ENCODE peak calls at places on chromosomes 6 and 20, in eight cellular contexts. T is PC-9, G is breast epithelium, D is cardiac muscle cell, I is uterus, U is NT2/D1, F is adrenal gland, Z is pancreas. N is an unnamed sample. For H3K36me3 and H3K4me1, the result is how much of the 10 kb centered on the place peaks cover.

GRCh38 chr6:116726947-116727346 is 38.6 kb downstream of the FAM162B start:
- DNase-seq in T (no peak), G (no peak), D (no peak), I (no peak), U (no peak), F (no peak), Z (no peak), N (no peak)

GRCh38 chr6:39416026-39416425 is 93.5 kb upstream of the KCNK16 start:
- DNase-seq in T (no peak), G (no peak), D (no peak), I (no peak), U (no peak), F (no peak), Z (no peak), N (no peak)

GRCh38 chr6:161003336-161003735 is 11.8 kb downstream of the MAP3K4 start:
- DNase-seq in T (no peak), G (no peak), D (no peak), I (no peak), U (no peak), F (no peak), Z (no peak), N (no peak)

GRCh38 chr6:94269256-94269655 is 849.9 kb upstream of the EPHA7 start:
- DNase-seq in T (no peak), G (no peak), D (no peak), I (no peak), U (no peak), F (no peak), Z (no peak), N (no peak)

GRCh38 chr20:60528141-60528540 is 569.9 kb downstream of the CDH26 start:
- DNase-seq in T (no peak), G (no peak), D (no peak), I (no peak), U (no peak), F (no peak), Z (no peak), N (no peak)

GRCh38 chr20:57922701-57923100 is 212.9 kb upstream of the PMEPA1 start:
- DNase-seq in T (no peak), G (peak), D (no peak), I (no peak), U (no peak), F (no peak), Z (no peak), N (no peak)

GRCh38 chr6:21864211-21864610 is 270.7 kb downstream of the SOX4 start:
- DNase-seq in T (no peak), G (no peak), D (no peak), I (no peak), U (no peak), F (no peak), Z (no peak), N (no peak)

GRCh38 chr6:40390144-40390800 is 196.9 kb downstream of the LRFN2 start:
- DNase-seq in T (no peak), G (no peak), D (no peak), I (no peak), U (no peak), F (no peak), Z (no peak), N (no peak)

GRCh38 chr6:83592770-83593394 is 80.5 kb downstream of the PRSS35 start:
- DNase-seq in T (no peak), G (no peak), D (peak), I (no peak), U (peak), F (no peak), Z (no peak), N (no peak)

GRCh38 chr6:30259140-30260035 is 46.2 kb upstream of the TRIM26 start:
- DNase-seq in T (peak), G (peak), D (peak), I (peak), U (peak), F (peak), Z (peak), N (peak)

GRCh38 chr20:53865905-53866786 is 204.2 kb downstream of the BCAS1 start:
- DNase-seq in T (peak), G (peak), D (peak), I (peak), U (peak), F (peak), Z (peak), N (no peak)

GRCh38 chr6:105862936-105863603 is 223.1 kb upstream of the PRDM1 start:
- DNase-seq in T (no peak), G (no peak), D (no peak), I (no peak), U (no peak), F (no peak), Z (no peak), N (no peak)

GRCh38 chr6:5361371-5361770 is 100.1 kb downstream of the FARS2 start:
- DNase-seq in T (no peak), G (no peak), D (peak), I (no peak), U (no peak), F (no peak), Z (no peak), N (no peak)

GRCh38 chr6:444653-445275 is 53.2 kb downstream of the IRF4 start:
- DNase-seq in T (no peak), G (no peak), D (no peak), I (no peak), U (no peak), F (no peak), Z (no peak), N (peak)

GRCh38 chr20:59269396-59270025 is 30.9 kb upstream of the EDN3 start:
- DNase-seq in T (no peak), G (no peak), D (no peak), I (no peak), U (no peak), F (no peak), Z (no peak), N (no peak)

GRCh38 chr20:35690265-35690664 is 8.9 kb downstream of the NFS1 start:
- DNase-seq in T (no peak), G (no peak), D (no peak), I (no peak), U (no peak), F (peak), Z (no peak), N (no peak)

GRCh38 chr6:143549630-143550268 is 38.2 kb upstream of the FUCA2 start:
- DNase-seq in T (no peak), G (no peak), D (no peak), I (no peak), U (no peak), F (no peak), Z (no peak), N (no peak)

GRCh38 chr20:14925286-14925685 is 587.9 kb upstream of the FLRT3 start:
- DNase-seq in T (no peak), G (no peak), D (no peak), I (no peak), U (no peak), F (no peak), Z (no peak), N (no peak)

GRCh38 chr6:155510879-155511278 is 55.2 kb upstream of the NOX3 start:
- DNase-seq in T (no peak), G (no peak), D (no peak), I (no peak), U (no peak), F (no peak), Z (no peak), N (no peak)

GRCh38 chr6:37030599-37030998 is 25.1 kb downstream of the FGD2 start:
- DNase-seq in T (no peak), G (no peak), D (no peak), I (no peak), U (no peak), F (no peak), Z (no peak), N (no peak)

GRCh38 chr6:134328792-134329191 is 10.9 kb upstream of the SGK1 start:
- DNase-seq in T (no peak), G (no peak), D (no peak), I (no peak), U (no peak), F (no peak), Z (no peak), N (no peak)

GRCh38 chr20:55394592-55394991 is 610.7 kb downstream of the CBLN4 start:
- DNase-seq in T (no peak), G (no peak), D (no peak), I (no peak), U (no peak), F (no peak), Z (no peak), N (no peak)

GRCh38 chr6:108523697-108524096 is 37.0 kb upstream of the FOXO3 start:
- DNase-seq in T (no peak), G (no peak), D (no peak), I (no peak), U (no peak), F (no peak), Z (no peak), N (no peak)

GRCh38 chr6:46062312-46062711 is 46.7 kb upstream of the CLIC5 start:
- DNase-seq in T (peak), G (no peak), D (peak), I (no peak), U (no peak), F (peak), Z (peak), N (no peak)

GRCh38 chr6:55594442-55594841 is 15.4 kb upstream of the HMGCLL1 start:
- DNase-seq in T (no peak), G (no peak), D (no peak), I (no peak), U (no peak), F (no peak), Z (no peak), N (no peak)

GRCh38 chr20:36435799-36436541 is 105.3 kb upstream of the MYL9 start:
- DNase-seq in T (peak), G (peak), D (peak), I (peak), U (peak), F (peak), Z (peak), N (peak)

GRCh38 chr6:105814745-105815536 is 271.2 kb upstream of the PRDM1 start:
- DNase-seq in T (no peak), G (no peak), D (no peak), I (no peak), U (no peak), F (no peak), Z (no peak), N (no peak)

GRCh38 chr20:52094693-52095092 is 96.9 kb downstream of the ZFP64 start:
- DNase-seq in T (no peak), G (no peak), D (no peak), I (no peak), U (no peak), F (no peak), Z (no peak), N (no peak)

GRCh38 chr6:43702522-43703440 is 15.2 kb upstream of the MRPS18A start:
- DNase-seq in T (peak), G (peak), D (peak), I (peak), U (peak), F (peak), Z (peak), N (no peak)

GRCh38 chr6:166005846-166006592 is 161.6 kb downstream of the TBXT start:
- DNase-seq in T (no peak), G (no peak), D (peak), I (peak), U (no peak), F (peak), Z (peak), N (no peak)

GRCh38 chr6:159762681-159763293 is 942 bp downstream of the ACAT2 start:
- DNase-seq in T (no peak), G (no peak), D (no peak), I (no peak), U (no peak), F (peak), Z (peak), N (peak)

GRCh38 chr6:129920103-129920798 is 59.1 kb upstream of the TMEM244 start:
- DNase-seq in T (no peak), G (no peak), D (peak), I (no peak), U (no peak), F (no peak), Z (no peak), N (no peak)

GRCh38 chr6:56458324-56458884 is 184.3 kb downstream of the DST start:
- DNase-seq in T (no peak), G (no peak), D (no peak), I (no peak), U (no peak), F (no peak), Z (no peak), N (no peak)

DNA sequence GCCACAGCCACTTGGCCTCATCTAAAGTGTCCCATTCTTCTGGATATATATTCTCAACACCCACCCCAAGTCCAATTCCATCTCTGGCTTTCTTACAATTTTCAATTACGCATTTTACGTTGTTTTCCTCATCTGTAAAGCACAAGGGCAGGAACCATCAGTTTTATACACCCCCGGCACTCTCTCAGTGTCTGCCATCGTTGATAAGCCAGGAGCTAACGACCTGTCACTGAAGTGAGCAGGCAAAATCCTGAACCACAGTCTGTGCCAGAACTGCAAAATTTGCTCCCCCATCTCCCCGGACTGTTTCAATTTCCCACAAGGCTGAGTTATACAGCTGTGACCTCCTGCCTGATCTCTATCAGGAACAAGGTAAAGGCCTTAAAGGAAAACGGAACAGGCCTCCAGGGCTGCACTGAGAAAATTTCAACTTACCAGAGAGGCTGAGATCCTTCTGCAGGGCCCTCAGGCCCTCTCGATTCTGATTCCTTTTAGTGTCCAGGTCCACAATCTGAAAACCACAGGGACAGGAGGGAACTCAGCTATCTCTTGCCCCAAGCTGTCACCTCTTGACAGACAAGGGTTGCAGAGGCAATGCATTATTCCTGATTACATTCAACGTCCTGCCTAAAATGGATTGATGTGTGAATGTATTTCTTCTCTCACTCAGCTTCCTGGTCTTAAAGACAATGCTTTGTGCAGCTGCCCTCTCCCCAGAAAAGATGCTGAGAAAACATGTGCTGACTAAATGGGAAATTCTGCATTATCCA is 1.8 kb downstream of the PDRG1 start:
- DNase-seq in T (no peak), G (no peak), D (no peak), I (no peak), U (no peak), F (no peak), Z (no peak), N (no peak)
- H3K36me3 ChIP-seq in T (under half), G (under half), D (under half), I (under half), U (half or more), F (under half), Z (under half), N (under half)

GRCh38 chr20:7585126-7585679 is 355.1 kb downstream of the HAO1 start:
- DNase-seq in T (no peak), G (no peak), D (peak), I (no peak), U (no peak), F (no peak), Z (no peak), N (no peak)

GRCh38 chr20:7586481-7586880 is 353.8 kb downstream of the HAO1 start:
- DNase-seq in T (no peak), G (no peak), D (no peak), I (no peak), U (no peak), F (no peak), Z (no peak), N (no peak)

DNA sequence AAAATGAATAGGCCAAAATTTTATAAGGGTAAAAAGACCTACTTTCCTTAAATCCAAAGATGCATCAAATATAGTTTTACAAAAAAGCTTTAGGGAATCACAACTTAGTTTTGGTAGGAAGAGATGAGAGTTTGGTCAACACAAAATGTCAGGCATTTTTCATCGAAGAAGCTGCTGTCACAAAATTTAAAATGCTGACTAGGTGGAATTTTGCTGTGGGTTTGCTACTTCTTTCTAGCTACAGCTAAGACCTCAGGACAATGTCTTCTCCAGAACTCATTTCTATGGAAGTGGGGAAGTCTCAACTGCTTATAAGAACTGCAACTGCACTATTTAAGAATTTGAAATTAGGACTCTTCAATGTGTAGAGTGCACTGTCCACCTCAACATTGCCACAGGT is 351.1 kb downstream of the HAO1 start:
- DNase-seq in T (no peak), G (no peak), D (no peak), I (no peak), U (no peak), F (no peak), Z (no peak), N (no peak)
- H3K4me3 ChIP-seq in T (no peak), G (no peak), D (no peak), I (no peak), U (no peak), F (no peak), Z (no peak), N (no peak)

GRCh38 chr20:2299301-2299700 is 3.5 kb downstream of the TGM3 start:
- DNase-seq in T (no peak), G (no peak), D (peak), I (no peak), U (no peak), F (no peak), Z (peak), N (no peak)

GRCh38 chr20:2300002-2300401 is 4.2 kb downstream of the TGM3 start:
- DNase-seq in T (no peak), G (no peak), D (no peak), I (no peak), U (no peak), F (no peak), Z (no peak), N (no peak)

GRCh38 chr20:2302369-2302768 is 6.6 kb downstream of the TGM3 start:
- DNase-seq in T (no peak), G (no peak), D (no peak), I (no peak), U (no peak), F (no peak), Z (no peak), N (no peak)

GRCh38 chr20:2300420-2300819 is 4.6 kb downstream of the TGM3 start:
- DNase-seq in T (no peak), G (no peak), D (peak), I (no peak), U (no peak), F (no peak), Z (no peak), N (no peak)

DNA sequence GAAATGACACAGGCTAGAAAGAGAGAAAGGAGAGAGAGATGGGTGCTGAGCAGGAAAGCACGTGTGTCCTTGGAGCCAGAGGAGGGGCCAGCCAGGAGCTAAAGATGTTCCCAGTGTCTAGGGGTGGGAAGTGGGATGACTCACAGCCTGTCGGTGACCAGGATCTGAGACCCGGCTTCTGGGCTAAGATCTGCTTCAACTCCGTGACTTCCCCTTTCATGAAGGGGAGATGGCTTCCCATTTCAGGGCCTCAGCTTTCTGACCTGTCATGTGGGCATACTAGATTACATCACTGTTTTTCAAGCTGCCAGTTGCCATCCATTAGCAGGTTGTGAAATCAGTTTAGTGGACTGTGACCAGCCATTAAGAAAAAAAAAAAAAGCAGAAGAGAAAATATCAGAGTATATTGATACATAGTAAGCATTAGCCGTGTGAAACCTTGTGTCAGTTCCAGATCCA is 5.4 kb downstream of the TGM3 start:
- DNase-seq in T (no peak), G (peak), D (peak), I (peak), U (no peak), F (peak), Z (peak), N (no peak)
- H3K4me1 ChIP-seq in T (under half), G (under half), D (under half), I (under half), U (under half), F (under half), Z (under half), N (under half)

DNA sequence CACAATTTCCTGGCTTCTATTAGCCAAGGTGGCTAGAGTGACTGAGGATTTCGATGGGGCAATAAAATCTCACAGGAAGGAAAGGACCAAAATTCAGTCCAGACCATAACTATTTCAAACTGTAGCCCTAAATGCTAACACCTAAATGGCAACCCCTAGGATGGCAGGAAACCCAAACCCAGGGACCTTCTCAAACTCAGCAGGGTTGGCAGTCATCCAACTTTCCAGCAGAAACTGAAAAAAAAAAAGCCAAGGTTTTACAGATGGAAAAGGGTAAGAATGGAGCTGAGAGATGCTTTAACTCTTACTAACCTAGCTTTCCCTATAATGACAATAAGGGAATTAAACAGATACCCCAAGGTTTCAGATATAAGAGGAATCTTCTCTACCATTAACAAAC is 10.5 kb downstream of the IBTK start:
- DNase-seq in T (no peak), G (no peak), D (peak), I (no peak), U (no peak), F (no peak), Z (no peak), N (no peak)
- H3K36me3 ChIP-seq in T (under half), G (under half), D (under half), I (under half), U (under half), F (under half), Z (under half), N (under half)

GRCh38 chr20:4171538-4172116 is 156.3 kb upstream of the RNF24 start:
- DNase-seq in T (no peak), G (no peak), D (no peak), I (no peak), U (no peak), F (no peak), Z (no peak), N (no peak)
- H3K4me3 ChIP-seq in T (peak), G (peak), D (peak), I (no peak), U (peak), F (no peak), Z (peak), N (peak)

DNA sequence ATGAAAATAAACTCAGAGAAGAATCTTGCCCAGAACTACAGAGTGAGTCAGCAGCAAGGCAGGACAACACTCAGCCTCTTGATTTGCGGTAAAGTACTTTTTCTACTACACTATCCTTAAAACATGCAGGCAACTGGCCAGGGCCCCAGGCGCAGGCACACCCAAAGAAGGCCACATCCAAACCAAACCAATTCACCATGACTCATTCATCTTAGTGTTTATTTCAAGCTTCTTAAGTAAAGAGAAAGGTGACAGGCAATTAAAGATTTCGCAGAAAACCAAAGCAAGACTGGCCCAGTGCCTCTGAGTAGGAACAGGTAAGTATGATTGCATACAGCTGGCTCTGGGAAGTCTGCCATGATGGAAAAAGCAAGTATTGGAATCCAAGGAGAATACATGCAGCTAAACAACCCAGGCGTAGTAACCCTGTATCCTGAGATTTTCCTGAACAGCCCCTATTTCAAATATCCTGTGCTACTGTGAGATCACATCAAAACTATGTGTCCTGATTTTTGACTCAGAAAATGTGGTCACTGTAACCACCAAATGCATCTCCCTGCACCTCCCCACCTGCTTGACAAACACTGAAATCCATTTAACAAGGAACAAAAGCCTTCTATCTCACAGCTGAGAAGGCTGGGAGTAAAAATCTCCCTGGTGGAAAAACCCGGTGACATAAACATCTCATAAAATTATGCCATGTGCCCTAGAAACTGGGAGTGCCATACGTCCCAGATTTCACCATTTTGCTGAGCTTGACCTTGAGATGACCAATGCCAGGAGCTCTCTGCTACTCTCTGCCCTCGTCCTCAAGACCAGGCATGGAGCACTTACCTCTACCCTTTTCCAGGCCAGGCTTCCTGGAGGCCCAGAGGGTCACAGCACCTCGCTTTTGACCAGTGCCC is 12.4 kb downstream of the WFDC3 start:
- DNase-seq in T (peak), G (peak), D (peak), I (peak), U (no peak), F (peak), Z (peak), N (no peak)
- H3K4me1 ChIP-seq in T (half or more), G (under half), D (under half), I (under half), U (under half), F (under half), Z (half or more), N (under half)